ENCODE peak calls at places on chromosomes 11 and 22, in five cellular contexts. W is NCI-H1694, O is iPS-NIHi11, X is nucleus accumbens, Q is Caki2. D is an unnamed sample.

GRCh38 chr11:34585870-34586654 is 34.8 kb upstream of the EHF start:
- DNase-seq in W (peak; percentile 5), O (peak; percentile 59), X (no peak), Q (peak; percentile 43), D (no peak)

GRCh38 chr11:368414-369335 is 624 bp upstream of the B4GALNT4 start:
- DNase-seq in W (no peak), O (no peak), X (no peak), Q (no peak), D (peak; percentile 56)

GRCh38 chr22:27345681-27346080 is 455.9 kb downstream of the MN1 start:
- DNase-seq in W (no peak), O (no peak), X (no peak), Q (no peak), D (no peak)

GRCh38 chr22:24467340-24467739 is 27.8 kb upstream of the UPB1 start:
- DNase-seq in W (no peak), O (no peak), X (no peak), Q (no peak), D (no peak)

GRCh38 chr22:25149014-25149413 is 50.6 kb upstream of the CRYBB3 start:
- DNase-seq in W (no peak), O (no peak), X (no peak), Q (no peak), D (no peak)

GRCh38 chr11:131108780-131109179 is 192.5 kb upstream of the SNX19 start:
- DNase-seq in W (no peak), O (no peak), X (no peak), Q (no peak), D (no peak)

GRCh38 chr11:19084661-19085315 is 24.3 kb upstream of the MRGPRX2 start:
- DNase-seq in W (no peak), O (no peak), X (no peak), Q (no peak), D (no peak)

GRCh38 chr22:46657996-46658947 is 38.1 kb downstream of the GRAMD4 start:
- DNase-seq in W (no peak), O (no peak), X (no peak), Q (no peak), D (no peak)

GRCh38 chr22:32991353-32992115 is 66.6 kb downstream of the SYN3 start:
- DNase-seq in W (peak; percentile 80), O (no peak), X (no peak), Q (no peak), D (no peak)

GRCh38 chr22:19523240-19524169 is 705 bp downstream of the CLDN5 start:
- DNase-seq in W (no peak), O (peak; percentile 76), X (no peak), Q (no peak), D (peak; percentile 69)

GRCh38 chr22:32413715-32414114 is 1.7 kb upstream of the RTCB start:
- DNase-seq in W (peak; percentile 1), O (peak; percentile 26), X (no peak), Q (peak; percentile 37), D (no peak)

GRCh38 chr22:49918911-49919881 is 762 bp downstream of the CRELD2 start:
- DNase-seq in W (no peak), O (no peak), X (no peak), Q (no peak), D (no peak)

GRCh38 chr11:65594991-65595920 is at the start of gene KCNK7:
- DNase-seq in W (no peak), O (no peak), X (no peak), Q (no peak), D (no peak)

D was measured in H9.